ENCODE peak calls at places on chromosomes 13 and 19, in ten cellular contexts. Z is esophagus squamous epithelium, R is fibroblast of the aortic adventitia, V is RWPE1, B is astrocyte of the spinal cord, I is psoas muscle, O is activated B cell treated with CpG ODN at 0.5 μM for 24 hours, P is lower lobe of right lung, L is AG10803, G is A549. M is an unnamed sample.

GRCh38 chr13:103941506-103942148 is 875.4 kb upstream of the SLC10A2 start:
- DNase-seq in R (peak), O (no peak), V (no peak), I (no peak), P (no peak), B (no peak), Z (no peak), L (no peak), G (no peak), M (no peak)

GRCh38 chr13:45370922-45371406 is 30.0 kb upstream of the TPT1 start:
- DNase-seq in I (peak), G (peak), B (peak), V (peak), P (peak), O (peak), Z (no peak), L (peak), R (peak), M (peak)

GRCh38 chr13:39888865-39889810 is 233.7 kb downstream of the COG6 start:
- DNase-seq in Z (no peak), R (peak), O (no peak), B (no peak), L (peak), V (no peak), G (no peak), I (no peak), P (no peak), M (no peak)

GRCh38 chr13:33763021-33763420 is 54.9 kb upstream of the RFC3 start:
- DNase-seq in Z (no peak), O (no peak), R (peak), B (peak), I (no peak), P (no peak), G (no peak), L (no peak), V (no peak), M (no peak)

GRCh38 chr13:36163809-36164308 is 32.7 kb upstream of the DCLK1 start:
- DNase-seq in G (no peak), V (peak), R (peak), B (peak), P (peak), O (no peak), Z (no peak), L (peak), I (peak), M (no peak)

GRCh38 chr19:611506-611869 is 21.8 kb downstream of the HCN2 start:
- DNase-seq in Z (no peak), I (no peak), G (no peak), L (peak), R (peak), B (peak), V (peak), P (no peak), O (no peak), M (no peak)

GRCh38 chr19:3577741-3578344 is 5.1 kb downstream of the HMG20B start:
- DNase-seq in O (no peak), Z (no peak), L (no peak), R (no peak), G (no peak), P (no peak), I (no peak), V (no peak), B (no peak), M (no peak)

GRCh38 chr13:38866649-38867048 is 124.0 kb downstream of the STOML3 start:
- DNase-seq in L (no peak), V (peak), R (no peak), Z (no peak), B (no peak), I (no peak), P (no peak), O (no peak), G (peak), M (no peak)

GRCh38 chr13:33285420-33286124 is at the start of gene STARD13:
- DNase-seq in I (peak), Z (peak), B (peak), P (peak), L (peak), O (no peak), V (peak), R (peak), G (peak), M (peak)

GRCh38 chr13:111939285-111940278 is 127.4 kb upstream of the SOX1 start:
- DNase-seq in R (no peak), L (no peak), V (no peak), B (no peak), P (no peak), Z (no peak), O (no peak), I (no peak), G (no peak), M (no peak)

GRCh38 chr19:35522745-35523327 is 5.3 kb downstream of the SBSN start:
- DNase-seq in P (no peak), O (no peak), B (no peak), R (no peak), I (no peak), Z (no peak), G (no peak), L (no peak), V (no peak), M (no peak)

GRCh38 chr19:51096473-51097165 is 11.6 kb downstream of the CTU1 start:
- DNase-seq in O (no peak), R (no peak), I (no peak), G (peak), V (no peak), B (no peak), Z (no peak), L (no peak), P (no peak), M (no peak)

GRCh38 chr19:45768644-45769053 is 403 bp downstream of the SIX5 start:
- DNase-seq in Z (no peak), I (peak), P (peak), B (no peak), O (peak), L (peak), G (peak), R (no peak), V (peak), M (peak)

GRCh38 chr19:2625434-2625833 is 77.1 kb downstream of the GNG7 start:
- DNase-seq in Z (no peak), G (no peak), I (no peak), O (no peak), P (peak), L (no peak), R (no peak), V (no peak), B (no peak), M (no peak)

GRCh38 chr19:33587150-33587549 is 34.6 kb upstream of the CHST8 start:
- DNase-seq in P (no peak), Z (no peak), B (no peak), G (no peak), O (no peak), I (no peak), R (no peak), V (no peak), L (no peak), M (no peak)

GRCh38 chr19:2659856-2660432 is 42.5 kb downstream of the GNG7 start:
- DNase-seq in L (no peak), O (no peak), V (no peak), P (no peak), B (no peak), I (no peak), R (no peak), G (no peak), Z (no peak), M (no peak)

GRCh38 chr19:1770866-1771576 is 17.7 kb downstream of the ONECUT3 start:
- DNase-seq in Z (no peak), G (no peak), V (no peak), I (no peak), P (no peak), B (no peak), O (no peak), R (no peak), L (no peak), M (no peak)

GRCh38 chr13:83955011-83955410 is 72.7 kb upstream of the SLITRK1 start:
- DNase-seq in Z (no peak), O (no peak), I (no peak), L (no peak), G (no peak), R (no peak), P (no peak), V (no peak), B (no peak), M (no peak)

GRCh38 chr13:76667551-76667950 is 218.7 kb downstream of the KCTD12 start:
- DNase-seq in O (no peak), Z (no peak), B (peak), I (no peak), V (peak), P (no peak), L (peak), R (peak), G (peak), M (no peak)

GRCh38 chr13:36736119-36736726 is 62.4 kb downstream of the SERTM1 start:
- DNase-seq in B (peak), R (peak), G (peak), O (no peak), L (peak), V (peak), I (no peak), Z (no peak), P (no peak), M (peak)

GRCh38 chr13:28707629-28708427 is 10.9 kb downstream of the SLC46A3 start:
- DNase-seq in I (no peak), V (peak), P (no peak), Z (no peak), G (no peak), O (no peak), R (peak), B (peak), L (peak), M (no peak)

GRCh38 chr19:311813-312261 is 20.6 kb upstream of the PLPP2 start:
- DNase-seq in R (no peak), V (no peak), L (no peak), O (no peak), B (no peak), Z (no peak), P (no peak), I (no peak), G (no peak), M (no peak)

GRCh38 chr19:51441410-51442390 is 16.6 kb downstream of the SIGLEC8 start:
- DNase-seq in O (peak), G (peak), B (no peak), I (no peak), V (peak), L (no peak), Z (no peak), P (no peak), R (no peak), M (no peak)

GRCh38 chr19:58511353-58512208 is at the start of gene SLC27A5:
- DNase-seq in I (no peak), V (no peak), B (no peak), Z (no peak), R (no peak), L (no peak), G (no peak), P (no peak), O (no peak), M (no peak)

GRCh38 chr13:31045621-31046081 is 113.2 kb downstream of the TEX26 start:
- DNase-seq in G (peak), P (peak), I (peak), R (peak), V (peak), L (peak), Z (no peak), B (peak), O (no peak), M (no peak)

GRCh38 chr13:39310961-39311360 is 272.7 kb downstream of the NHLRC3 start:
- DNase-seq in R (no peak), I (no peak), P (no peak), B (no peak), L (no peak), Z (no peak), G (no peak), V (no peak), O (no peak), M (no peak)

GRCh38 chr19:33391631-33392249 is 18.2 kb downstream of the CEBPG start:
- DNase-seq in Z (no peak), G (no peak), O (no peak), P (no peak), L (no peak), V (no peak), I (no peak), R (no peak), B (no peak), M (no peak)

GRCh38 chr13:41648314-41648935 is 191.1 kb downstream of the RGCC start:
- DNase-seq in Z (no peak), B (peak), L (peak), V (peak), I (no peak), G (peak), P (no peak), O (no peak), R (peak), M (no peak)

GRCh38 chr13:109159650-109160309 is 530.4 kb downstream of the MYO16 start:
- DNase-seq in I (no peak), V (no peak), G (no peak), O (no peak), B (no peak), R (no peak), Z (no peak), P (no peak), L (no peak), M (no peak)

GRCh38 chr13:83992566-83993358 is 110.5 kb upstream of the SLITRK1 start:
- DNase-seq in P (no peak), I (no peak), O (no peak), R (no peak), B (no peak), G (no peak), V (no peak), Z (no peak), L (peak), M (no peak)

GRCh38 chr19:43540381-43540780 is 7.4 kb downstream of the ZNF575 start:
- DNase-seq in I (no peak), B (no peak), P (no peak), R (no peak), G (no peak), O (no peak), L (no peak), Z (no peak), V (no peak), M (no peak)

GRCh38 chr19:2578391-2578826 is 102.5 kb downstream of the GADD45B start:
- DNase-seq in L (peak), R (peak), O (no peak), G (peak), P (no peak), Z (no peak), I (peak), V (peak), B (peak), M (no peak)

DNA sequence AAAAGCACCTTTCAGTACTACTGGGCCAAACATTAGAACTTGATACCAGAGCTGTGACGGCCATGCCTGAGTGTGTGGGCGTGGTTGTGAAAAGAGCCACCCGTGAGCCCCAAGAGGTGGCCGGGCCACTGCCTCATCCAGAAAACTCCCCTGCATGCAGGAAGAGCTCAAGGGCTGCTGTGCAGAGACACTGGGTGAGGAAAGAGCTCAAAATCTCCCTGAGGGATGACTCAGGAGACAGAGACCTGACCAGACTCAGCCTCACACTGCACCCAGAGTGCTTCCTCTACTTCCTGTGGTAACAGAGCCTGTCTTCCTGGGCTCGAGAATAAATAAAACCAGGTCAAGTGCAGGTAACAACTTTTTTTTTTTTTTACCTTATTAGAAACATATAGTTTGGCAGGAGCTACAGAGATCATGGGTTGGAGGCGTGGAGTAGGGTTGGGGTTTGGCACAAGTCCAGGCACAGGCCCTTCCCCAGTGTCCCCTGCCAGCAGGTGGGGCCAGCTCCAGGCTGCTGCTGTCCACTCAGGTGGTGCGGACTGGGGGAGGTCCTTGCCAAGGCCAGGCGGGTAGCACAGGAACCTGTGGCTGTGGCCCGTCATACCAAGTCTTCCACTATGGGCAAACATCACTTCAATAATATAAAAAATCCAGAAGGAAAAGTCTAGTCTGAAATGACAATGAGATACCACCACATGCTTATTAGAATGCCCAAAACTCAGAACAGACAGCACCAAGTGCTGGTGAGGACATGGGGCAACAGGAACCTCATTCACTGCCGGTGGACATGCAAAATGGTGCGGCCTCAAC is 25.5 kb downstream of the ELL start:
- DNase-seq in B (peak), P (peak), L (peak), V (peak), R (peak), I (no peak), Z (no peak), G (peak), O (no peak), M (no peak)
- TF ChIP-seq CTCF in B (peak), P (no peak), L (no peak), V (no peak), R (no peak), I (no peak), Z (no peak), G (no peak), O (no peak), M (no peak)

GRCh38 chr13:52004508-52005183 is 6.6 kb downstream of the ATP7B start:
- DNase-seq in V (no peak), L (no peak), R (no peak), O (no peak), G (no peak), P (no peak), Z (no peak), I (no peak), B (no peak), M (no peak)
- TF ChIP-seq CTCF in V (no peak), L (no peak), R (no peak), O (no peak), G (no peak), P (no peak), Z (no peak), I (no peak), B (no peak), M (no peak)

GRCh38 chr13:21171420-21171819 is 4.9 kb downstream of the SKA3 start:
- DNase-seq in V (no peak), I (no peak), O (no peak), B (no peak), Z (no peak), P (no peak), L (no peak), R (no peak), G (no peak), M (no peak)

GRCh38 chr13:21175656-21176194 is 627 bp downstream of the SKA3 start:
- DNase-seq in L (no peak), I (no peak), O (no peak), G (no peak), R (no peak), P (no peak), B (peak), V (no peak), Z (no peak), M (no peak)

GRCh38 chr13:21176982-21177284 is 475 bp downstream of the MRPL57 start:
- DNase-seq in P (no peak), L (no peak), V (no peak), G (no peak), B (no peak), I (no peak), R (no peak), O (no peak), Z (no peak), M (no peak)

GRCh38 chr13:21181671-21182070 is 5.2 kb downstream of the MRPL57 start:
- DNase-seq in V (no peak), O (no peak), R (no peak), L (no peak), G (no peak), Z (no peak), I (no peak), P (no peak), B (no peak), M (no peak)

DNA sequence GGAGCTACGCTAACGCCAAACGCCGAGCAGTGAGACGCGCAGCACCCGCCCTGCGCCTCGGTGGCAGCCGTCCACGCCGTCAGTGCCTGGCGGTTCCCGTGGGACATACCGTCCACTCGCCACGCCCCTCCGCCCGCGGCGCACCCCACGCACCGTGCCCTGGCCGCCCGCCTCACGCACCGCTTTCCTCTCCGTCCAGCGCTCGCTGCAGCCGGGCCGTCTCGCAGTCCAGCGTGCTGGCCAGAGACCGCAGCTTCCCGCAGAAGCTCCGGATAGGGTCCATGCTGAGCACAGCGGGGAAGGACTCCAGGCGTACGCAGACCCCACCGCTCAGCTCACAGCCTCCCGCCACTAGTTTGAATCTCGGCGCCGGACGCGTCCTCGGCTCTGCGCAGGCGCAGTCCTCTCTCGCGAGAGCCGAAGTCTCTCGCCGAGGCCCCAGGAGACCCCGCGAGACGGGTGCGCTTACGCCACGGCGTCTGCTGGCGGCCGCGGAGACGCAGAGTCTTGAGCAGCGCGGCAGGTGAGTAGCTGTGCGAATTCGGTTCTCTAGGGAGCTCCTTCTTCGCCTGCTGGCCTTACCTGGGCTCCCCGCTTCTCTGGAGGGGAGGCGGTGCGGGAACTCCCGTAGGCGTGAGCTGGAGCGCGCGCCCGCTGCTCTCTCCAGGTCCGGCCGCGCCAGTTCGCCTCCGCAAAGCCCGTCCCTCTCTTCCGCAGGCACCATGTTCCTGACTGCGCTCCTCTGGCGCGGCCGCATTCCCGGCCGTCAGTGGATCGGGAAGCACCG is at the start of the genes MRPL57 and SKA3:
- DNase-seq in G (peak), V (peak), B (peak), O (peak), R (peak), P (peak), I (peak), L (peak), Z (peak), M (peak)
- TF ChIP-seq CTCF in G (no peak), V (no peak), B (no peak), O (no peak), R (no peak), P (peak), I (no peak), L (peak), Z (peak), M (peak)

GRCh38 chr19:41408256-41408655 is 10.6 kb downstream of the BCKDHA start:
- DNase-seq in O (no peak), I (no peak), G (no peak), B (no peak), P (no peak), V (no peak), R (no peak), L (no peak), Z (no peak), M (no peak)
- TF ChIP-seq CTCF in O (no peak), I (no peak), G (no peak), B (no peak), P (peak), V (no peak), R (no peak), L (no peak), Z (no peak), M (no peak)

GRCh38 chr19:18150776-18151624 is 2.0 kb upstream of the PIK3R2 start:
- DNase-seq in L (no peak), G (no peak), V (no peak), I (no peak), R (no peak), O (no peak), P (no peak), Z (no peak), B (no peak), M (no peak)

GRCh38 chr19:18152444-18152816 is 533 bp upstream of the PIK3R2 start:
- DNase-seq in R (peak), V (peak), O (peak), P (peak), I (peak), G (peak), B (peak), L (peak), Z (peak), M (peak)

GRCh38 chr19:18153555-18154134 is 682 bp downstream of the PIK3R2 start:
- DNase-seq in P (peak), G (no peak), L (no peak), Z (no peak), R (no peak), B (no peak), O (no peak), I (peak), V (no peak), M (no peak)

GRCh38 chr19:18155095-18156087 is 2.4 kb downstream of the PIK3R2 start:
- DNase-seq in R (no peak), Z (no peak), B (no peak), I (no peak), O (no peak), P (peak), V (no peak), L (no peak), G (no peak), M (no peak)

GRCh38 chr19:18152817-18153554 is at the start of gene PIK3R2:
- DNase-seq in G (peak), V (peak), B (peak), L (peak), I (peak), R (peak), Z (peak), P (peak), O (peak), M (peak)
- TF ChIP-seq CTCF in G (peak), V (peak), B (no peak), L (no peak), I (no peak), R (no peak), Z (no peak), P (no peak), O (no peak), M (no peak)

DNA sequence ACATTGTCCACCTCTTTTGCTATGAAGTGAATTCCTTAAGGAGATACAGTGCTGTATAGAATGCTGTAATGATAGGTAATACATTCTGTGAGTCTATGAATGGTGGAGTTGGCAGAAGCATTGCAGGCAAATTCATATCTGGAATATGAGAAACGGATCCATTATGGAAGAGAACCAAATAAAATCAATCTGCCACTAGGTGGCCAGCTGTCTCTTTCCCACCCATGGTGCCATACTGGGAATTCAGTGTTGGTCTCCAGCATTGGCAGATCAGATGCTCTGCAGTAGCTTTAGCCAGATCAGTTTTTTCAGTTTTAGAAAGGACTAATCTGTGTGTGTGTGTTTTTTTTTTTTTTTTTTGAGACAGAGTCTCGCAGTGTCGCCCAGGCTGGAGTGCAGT is 27.6 kb downstream of the DNAJC3 start:
- DNase-seq in I (no peak), G (peak), L (no peak), O (no peak), V (no peak), R (no peak), B (no peak), Z (no peak), P (no peak), M (no peak)
- TF ChIP-seq CTCF in I (no peak), G (peak), L (no peak), O (no peak), V (no peak), R (no peak), B (peak), Z (no peak), P (no peak), M (peak)